ENCODE peak calls at places on chromosomes 4 and X, in six cellular contexts. E, Q, O, B, T and A are unnamed samples.

GRCh38 chrX:10966057-10966456 is 145.1 kb upstream of the HCCS start:
- DNase-seq in T (no peak), O (no peak), B (no peak), Q (no peak), E (no peak), A (no peak)

GRCh38 chrX:9644335-9644734 is 121.3 kb downstream of the GPR143 start:
- DNase-seq in E (no peak), T (peak), Q (no peak), O (no peak), B (peak), A (no peak)

GRCh38 chr4:69147334-69147733 is 51.1 kb downstream of the UGT2B7 start:
- DNase-seq in B (no peak), O (no peak), E (no peak), T (no peak), Q (no peak), A (no peak)

GRCh38 chr4:144514736-144515135 is 131.2 kb upstream of the HHIP start:
- DNase-seq in O (no peak), E (no peak), Q (no peak), B (no peak), T (no peak), A (no peak)

GRCh38 chrX:118128724-118129123 is 12.1 kb upstream of the KLHL13 start:
- DNase-seq in Q (no peak), B (no peak), E (no peak), O (no peak), T (no peak), A (no peak)

GRCh38 chr4:97656034-97656720 is 487.1 kb downstream of the STPG2 start:
- DNase-seq in E (peak), T (no peak), O (no peak), Q (no peak), B (no peak), A (peak)

GRCh38 chr4:80434238-80434637 is 98.7 kb downstream of the CFAP299 start:
- DNase-seq in Q (peak), T (no peak), O (no peak), B (no peak), E (peak), A (no peak)

GRCh38 chr4:83252782-83253405 is 31.7 kb downstream of the COQ2 start:
- DNase-seq in Q (no peak), T (peak), B (peak), E (peak), O (no peak), A (peak)

GRCh38 chr4:48342559-48342878 is 1.2 kb downstream of the SLAIN2 start:
- DNase-seq in T (no peak), O (no peak), B (no peak), E (no peak), Q (no peak), A (no peak)

GRCh38 chr4:172683016-172683415 is 485.6 kb upstream of the GALNT7 start:
- DNase-seq in B (no peak), T (no peak), E (no peak), O (no peak), Q (no peak), A (no peak)

GRCh38 chrX:21940356-21940829 is at the start of gene SMS:
- DNase-seq in E (peak), Q (peak), T (peak), B (peak), O (peak), A (peak)

GRCh38 chr4:13298655-13299054 is 185.5 kb downstream of the RAB28 start:
- DNase-seq in O (no peak), E (no peak), T (no peak), Q (peak), B (peak), A (no peak)

GRCh38 chr4:74189331-74190043 is 31.6 kb downstream of the MTHFD2L start:
- DNase-seq in Q (peak), T (peak), O (no peak), B (no peak), E (peak), A (peak)

GRCh38 chr4:172892300-172892699 is 276.3 kb upstream of the GALNT7 start:
- DNase-seq in O (no peak), T (no peak), E (no peak), B (no peak), Q (no peak), A (peak)

GRCh38 chr4:181465826-181466225 is 777.4 kb upstream of the TENM3 start:
- DNase-seq in O (no peak), T (no peak), E (no peak), Q (no peak), B (no peak), A (no peak)

GRCh38 chr4:40685300-40685699 is 55.6 kb upstream of the RBM47 start:
- DNase-seq in Q (peak), E (peak), O (no peak), T (no peak), B (no peak), A (peak)

GRCh38 chr4:108255203-108255747 is 86.5 kb upstream of the LEF1 start:
- DNase-seq in Q (no peak), B (no peak), T (no peak), O (no peak), E (no peak), A (no peak)

GRCh38 chr4:18840499-18840898 is 818.9 kb upstream of the LCORL start:
- DNase-seq in Q (no peak), T (no peak), O (no peak), B (no peak), E (peak), A (no peak)

GRCh38 chrX:19193584-19193983 is 71.3 kb upstream of the ADGRG2 start:
- DNase-seq in Q (no peak), O (no peak), B (no peak), E (no peak), T (no peak), A (no peak)

GRCh38 chr4:161254375-161254774 is 909.4 kb downstream of the FSTL5 start:
- DNase-seq in B (no peak), Q (no peak), E (no peak), O (no peak), T (no peak), A (peak)

GRCh38 chr4:122842984-122843531 is 16.4 kb downstream of the FGF2 start:
- DNase-seq in O (no peak), Q (no peak), B (peak), T (no peak), E (no peak), A (no peak)

GRCh38 chr4:113692809-113693411 is 68.6 kb downstream of the CAMK2D start:
- DNase-seq in O (no peak), T (no peak), E (no peak), B (no peak), Q (no peak), A (no peak)

GRCh38 chr4:89752932-89753598 is 83.9 kb downstream of the SNCA start:
- DNase-seq in Q (peak), O (no peak), B (peak), T (no peak), E (peak), A (peak)

GRCh38 chr4:187103351-187103750 is 379.7 kb upstream of the FAT1 start:
- DNase-seq in O (no peak), E (no peak), B (no peak), T (no peak), Q (no peak), A (no peak)

GRCh38 chrX:283115-283845 is 2.1 kb downstream of the PLCXD1 start:
- DNase-seq in O (peak), Q (peak), E (peak), T (peak), B (peak), A (peak)

GRCh38 chr4:14853186-14853946 is 148.9 kb upstream of the CPEB2 start:
- DNase-seq in B (no peak), E (peak), Q (peak), O (no peak), T (no peak), A (peak)

GRCh38 chr4:170008376-170008775 is 17.8 kb downstream of the MFAP3L start:
- DNase-seq in B (no peak), T (no peak), E (no peak), O (no peak), Q (no peak), A (peak)

GRCh38 chr4:145936142-145937020 is 2.2 kb downstream of the ZNF827 start:
- DNase-seq in O (peak), B (peak), Q (no peak), T (peak), E (peak), A (peak)

GRCh38 chr4:147137280-147137679 is 191.6 kb upstream of the TTC29 start:
- DNase-seq in B (no peak), Q (no peak), O (no peak), T (no peak), E (no peak), A (no peak)

GRCh38 chr4:107283587-107284559 is 247.8 kb upstream of the DKK2 start:
- DNase-seq in Q (peak), O (no peak), E (peak), T (no peak), B (no peak), A (peak)

GRCh38 chrX:34580069-34580468 is 77.0 kb downstream of the TMEM47 start:
- DNase-seq in T (no peak), B (no peak), Q (no peak), O (no peak), E (no peak), A (no peak)

DNA sequence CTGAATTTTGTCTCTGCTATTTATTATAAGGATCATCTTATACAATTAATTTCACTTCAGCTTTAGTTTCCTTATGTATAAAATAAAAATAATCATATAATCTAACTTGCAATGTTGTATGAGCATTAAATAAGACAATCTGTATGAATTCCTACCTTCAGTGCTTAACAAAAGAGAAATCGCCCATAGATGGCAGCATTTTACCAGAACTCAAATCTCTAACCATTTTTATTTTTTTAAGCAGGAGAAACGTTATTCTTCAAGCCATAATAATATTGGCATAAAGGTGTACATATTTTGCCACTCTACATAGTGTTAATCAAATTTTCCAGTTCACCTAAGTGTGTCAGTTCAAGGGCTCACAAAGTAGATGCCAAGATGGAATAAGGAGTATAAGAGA is 78.8 kb downstream of the TMEM47 start:
- DNase-seq in E (peak), B (no peak), Q (peak), O (no peak), T (no peak), A (peak)
- TF ChIP-seq CTCF in E (peak), B (no peak), Q (peak), O (peak), T (peak), A (peak)

GRCh38 chr4:133146574-133147198 is 2.4 kb upstream of the PCDH10 start:
- DNase-seq in E (peak), B (peak), O (no peak), T (peak), Q (no peak), A (peak)

GRCh38 chr4:133148690-133149363 is at the start of gene PCDH10:
- DNase-seq in E (peak), T (peak), Q (peak), O (peak), B (peak), A (no peak)

GRCh38 chr4:133149364-133149695 is 236 bp downstream of the PCDH10 start:
- DNase-seq in O (no peak), T (no peak), E (no peak), B (no peak), Q (no peak), A (no peak)

GRCh38 chr4:133147365-133147821 is 1.7 kb upstream of the PCDH10 start:
- DNase-seq in O (no peak), B (no peak), T (no peak), E (peak), Q (no peak), A (no peak)

DNA sequence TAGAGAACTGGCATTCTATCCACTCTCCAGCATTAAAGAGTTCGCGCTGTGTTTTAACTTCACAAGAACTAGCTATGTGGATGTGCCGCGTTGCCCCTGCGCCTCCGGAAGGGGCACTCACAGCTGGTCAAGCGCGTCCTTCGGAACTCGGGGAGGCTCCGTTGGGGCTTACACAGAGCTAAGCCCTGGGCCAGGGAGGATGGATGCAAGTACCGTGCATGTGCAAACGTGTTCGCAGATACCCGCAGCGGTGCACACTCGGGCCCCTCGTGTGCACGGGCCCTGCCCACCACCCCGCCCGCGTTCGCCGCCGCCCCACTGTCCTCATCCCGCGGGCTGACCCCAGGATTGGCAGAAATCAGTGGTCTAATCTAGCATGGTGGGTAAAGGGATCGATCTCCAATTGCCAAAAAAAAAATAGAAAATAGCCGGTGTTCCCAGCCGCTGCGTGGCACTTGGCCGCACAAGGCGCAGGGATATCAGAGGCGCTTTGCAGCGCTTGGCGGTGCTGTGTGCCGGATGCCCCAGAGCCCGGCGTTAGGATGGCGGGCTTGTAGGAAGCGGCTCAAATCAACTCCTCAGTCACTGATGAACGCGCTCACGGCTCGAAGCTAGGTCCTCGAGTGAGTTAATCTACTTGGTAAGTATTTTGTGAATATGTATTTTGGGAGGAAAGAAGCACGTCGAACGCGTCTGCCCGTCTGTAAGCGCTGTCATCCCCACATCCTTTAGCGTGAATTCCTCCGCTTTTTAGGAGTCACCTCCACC is 988 bp upstream of the PCDH10 start:
- DNase-seq in B (peak), O (no peak), E (peak), Q (no peak), T (peak), A (no peak)
- TF ChIP-seq CTCF in B (no peak), O (no peak), E (peak), Q (peak), T (no peak), A (no peak)

GRCh38 chr4:98838977-98839618 is 89.8 kb downstream of the EIF4E start:
- DNase-seq in Q (no peak), O (no peak), B (no peak), E (peak), T (no peak), A (peak)
- TF ChIP-seq CTCF in Q (no peak), O (no peak), B (no peak), E (peak), T (no peak), A (no peak)

DNA sequence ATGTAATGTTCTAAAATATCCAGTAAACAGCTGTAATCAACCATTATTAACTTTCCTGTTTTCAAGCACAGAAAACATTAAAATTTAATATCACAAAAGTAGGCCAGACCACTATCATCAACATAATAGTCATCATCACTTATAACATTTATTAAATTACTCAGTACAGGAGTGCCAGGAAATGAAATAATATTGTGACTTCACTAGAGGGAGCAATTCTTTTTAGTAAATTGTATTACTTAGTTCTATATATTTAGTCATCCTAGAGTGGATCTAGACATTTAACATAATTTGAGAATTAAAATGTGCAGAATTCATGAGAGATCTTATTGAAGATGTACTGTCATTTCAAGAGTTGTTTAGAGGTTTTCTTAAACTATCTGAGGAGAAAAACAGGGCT is 33.6 kb downstream of the PITX2 start:
- DNase-seq in B (no peak), O (no peak), T (no peak), E (peak), Q (no peak), A (peak)
- TF ChIP-seq CTCF in B (no peak), O (no peak), T (no peak), E (peak), Q (peak), A (peak)

GRCh38 chr4:55435136-55435535 is 39.4 kb downstream of the TMEM165 start:
- DNase-seq in B (no peak), E (peak), Q (no peak), T (no peak), O (no peak), A (peak)
- TF ChIP-seq CTCF in B (no peak), E (peak), Q (peak), T (peak), O (no peak), A (peak)

DNA sequence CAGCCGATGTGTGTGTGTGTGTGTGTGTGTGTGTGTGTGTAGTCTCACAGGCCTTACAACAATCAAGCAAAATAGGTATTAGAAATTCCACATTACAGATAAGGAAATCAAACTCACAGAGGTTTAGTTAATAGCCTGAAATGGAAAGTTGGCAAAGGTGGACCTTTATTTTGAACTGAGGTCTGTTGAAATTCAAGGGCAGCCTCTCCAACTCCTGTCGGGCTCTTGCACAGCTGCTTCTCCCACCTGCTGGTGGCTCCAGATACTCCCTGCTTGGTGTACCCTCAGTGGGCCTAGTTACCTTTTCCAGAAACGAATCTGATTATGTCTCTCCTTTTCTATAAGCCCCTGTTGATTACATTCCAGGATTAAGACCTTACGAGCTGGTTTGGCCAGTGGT is 195.9 kb downstream of the MGST2 start:
- DNase-seq in B (no peak), Q (no peak), T (no peak), O (no peak), E (no peak), A (no peak)
- TF ChIP-seq CTCF in B (no peak), Q (no peak), T (no peak), O (no peak), E (no peak), A (no peak)

GRCh38 chrX:86237482-86237881 is 89.2 kb downstream of the DACH2 start:
- DNase-seq in Q (no peak), B (no peak), E (no peak), T (no peak), O (no peak), A (no peak)
- TF ChIP-seq CTCF in Q (no peak), B (no peak), E (no peak), T (no peak), O (no peak), A (no peak)

DNA sequence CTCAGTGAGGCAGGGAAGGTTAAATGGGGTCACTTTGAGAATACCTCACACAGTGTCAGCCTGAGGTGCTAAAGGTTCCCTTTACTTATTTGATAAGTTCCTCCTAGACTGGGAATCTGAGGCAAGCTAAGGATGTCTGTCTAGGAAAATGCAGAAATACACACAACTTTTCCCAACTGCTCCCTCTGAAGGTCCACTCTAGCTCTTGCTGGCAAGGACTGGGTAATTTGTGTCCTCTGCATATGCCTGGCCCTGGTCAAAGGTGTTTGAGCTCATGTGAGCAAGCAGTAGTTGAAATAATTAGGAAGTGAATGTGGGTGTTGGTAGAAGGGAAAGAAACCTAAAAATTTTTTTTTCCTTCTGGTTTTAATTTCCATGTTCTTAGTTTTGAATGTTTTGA is 21.3 kb downstream of the TXLNG start:
- DNase-seq in B (no peak), T (no peak), E (peak), O (no peak), Q (no peak), A (peak)
- TF ChIP-seq CTCF in B (no peak), T (no peak), E (peak), O (no peak), Q (no peak), A (peak)

DNA sequence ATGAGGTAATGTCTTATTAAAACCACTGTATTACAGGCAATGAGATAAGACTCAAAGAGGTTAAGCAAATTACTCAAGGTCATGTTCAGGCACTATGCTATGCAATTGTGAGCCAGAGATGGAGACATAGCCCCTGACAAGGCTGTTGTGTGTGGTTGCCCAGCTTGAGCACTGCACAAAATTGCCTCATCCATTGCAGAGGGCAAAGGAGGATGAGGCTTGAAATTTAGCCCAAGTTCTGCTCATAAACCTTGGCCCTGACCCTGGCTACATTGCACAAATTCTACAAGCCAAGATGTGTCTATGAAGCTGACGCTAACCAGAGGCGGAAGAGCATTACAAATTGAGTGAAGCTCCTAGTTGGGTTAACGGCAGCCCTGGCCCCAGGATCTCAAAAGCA is 65.6 kb upstream of the PGM2 start:
- DNase-seq in B (no peak), O (no peak), E (peak), Q (no peak), T (no peak), A (no peak)
- TF ChIP-seq CTCF in B (no peak), O (no peak), E (no peak), Q (no peak), T (no peak), A (no peak)